ENCODE peak calls at places on chromosome 18, in four cellular contexts. One of them, this sample, is unnamed.

GRCh38 chr18:37575646-37576045 is 10.0 kb upstream of the CELF4 start:
- DNase-seq in EH: no peak
- DNase-seq in T-helper 2 cell: no peak
- DNase-seq in HT-29: no peak
- DNase-seq in this sample: no peak

GRCh38 chr18:23850215-23850614 is 161.0 kb downstream of the LAMA3 start:
- DNase-seq in T-helper 2 cell: no peak
- DNase-seq in HT-29: no peak
- DNase-seq in EH: no peak
- DNase-seq in this sample: no peak

GRCh38 chr18:36942264-36942663 is 113.3 kb downstream of the KIAA1328 start:
- DNase-seq in EH: peak; percentile 54
- DNase-seq in HT-29: peak; percentile 24
- DNase-seq in T-helper 2 cell: no peak
- DNase-seq in this sample: no peak

GRCh38 chr18:73118121-73118816 is 250.5 kb upstream of the NETO1 start:
- DNase-seq in T-helper 2 cell: no peak
- DNase-seq in EH: peak; percentile 67
- DNase-seq in HT-29: no peak
- DNase-seq in this sample: no peak

GRCh38 chr18:79397288-79397829 is 1.6 kb downstream of the NFATC1 start:
- DNase-seq in EH: no peak
- DNase-seq in T-helper 2 cell: no peak
- DNase-seq in HT-29: no peak
- DNase-seq in this sample: no peak

GRCh38 chr18:71371951-71372605 is 1083.2 kb downstream of the SOCS6 start:
- DNase-seq in EH: no peak
- DNase-seq in T-helper 2 cell: no peak
- DNase-seq in HT-29: no peak
- DNase-seq in this sample: no peak

GRCh38 chr18:46736136-46736535 is 20.7 kb downstream of the ST8SIA5 start:
- DNase-seq in T-helper 2 cell: no peak
- DNase-seq in HT-29: no peak
- DNase-seq in EH: no peak
- DNase-seq in this sample: no peak

GRCh38 chr18:32326450-32327309 is 136.8 kb downstream of the MEP1B start:
- DNase-seq in HT-29: no peak
- DNase-seq in T-helper 2 cell: no peak
- DNase-seq in EH: no peak
- DNase-seq in this sample: no peak

GRCh38 chr18:44823782-44824181 is 143.1 kb downstream of the SETBP1 start:
- DNase-seq in EH: peak; percentile 14
- DNase-seq in HT-29: no peak
- DNase-seq in T-helper 2 cell: no peak
- DNase-seq in this sample: no peak

GRCh38 chr18:79846936-79847557 is 49.3 kb downstream of the KCNG2 start:
- DNase-seq in EH: no peak
- DNase-seq in T-helper 2 cell: no peak
- DNase-seq in HT-29: no peak
- DNase-seq in this sample: no peak

GRCh38 chr18:53458266-53458665 is 766.2 kb downstream of the MBD2 start:
- DNase-seq in EH: no peak
- DNase-seq in HT-29: no peak
- DNase-seq in T-helper 2 cell: no peak
- DNase-seq in this sample: no peak

GRCh38 chr18:59988098-59988706 is 88.4 kb downstream of the PMAIP1 start:
- DNase-seq in EH: peak; percentile 67
- DNase-seq in HT-29: peak; percentile 30
- DNase-seq in T-helper 2 cell: peak; percentile 16
- DNase-seq in this sample: no peak

GRCh38 chr18:11937874-11938478 is 29.9 kb upstream of the MPPE1 start:
- DNase-seq in T-helper 2 cell: peak; percentile 63
- DNase-seq in HT-29: peak; percentile 96
- DNase-seq in EH: peak; percentile 65
- DNase-seq in this sample: peak; percentile 1

GRCh38 chr18:23038712-23039111 is 96.6 kb upstream of the CABLES1 start:
- DNase-seq in T-helper 2 cell: no peak
- DNase-seq in HT-29: no peak
- DNase-seq in EH: peak; percentile 94
- DNase-seq in this sample: no peak

GRCh38 chr18:48140738-48141137 is 210.3 kb upstream of the SMAD2 start:
- DNase-seq in HT-29: no peak
- DNase-seq in T-helper 2 cell: no peak
- DNase-seq in EH: no peak
- DNase-seq in this sample: no peak

GRCh38 chr18:45628979-45629958 is 14.0 kb downstream of the SLC14A2 start:
- DNase-seq in HT-29: no peak
- DNase-seq in EH: peak; percentile 68
- DNase-seq in T-helper 2 cell: no peak
- DNase-seq in this sample: no peak

GRCh38 chr18:39205565-39205964 is 1640.0 kb upstream of the CELF4 start:
- DNase-seq in HT-29: no peak
- DNase-seq in EH: no peak
- DNase-seq in T-helper 2 cell: no peak
- DNase-seq in this sample: no peak

GRCh38 chr18:45554070-45554767 is 61.1 kb upstream of the SLC14A2 start:
- DNase-seq in T-helper 2 cell: no peak
- DNase-seq in HT-29: no peak
- DNase-seq in EH: no peak
- DNase-seq in this sample: no peak

GRCh38 chr18:906416-907170 is 1.9 kb downstream of the ADCYAP1 start:
- DNase-seq in T-helper 2 cell: no peak
- DNase-seq in EH: no peak
- DNase-seq in HT-29: no peak
- DNase-seq in this sample: no peak

GRCh38 chr18:74457043-74457742 is at the start of gene DIPK1C:
- DNase-seq in EH: no peak
- DNase-seq in T-helper 2 cell: no peak
- DNase-seq in HT-29: no peak
- DNase-seq in this sample: no peak

GRCh38 chr18:75210274-75211001 is at the start of gene TSHZ1:
- DNase-seq in EH: peak; percentile 92
- DNase-seq in HT-29: peak; percentile 74
- DNase-seq in T-helper 2 cell: no peak
- DNase-seq in this sample: peak; percentile 12

This sample was measured in NK-92 treated with Interleukin-12 subunit alpha and Interleukin-12 subunit beta, amount 100 ng/mL, for 24 hours.